ENCODE peak calls at places on chromosomes 13 and 19, in five cellular contexts. One of them, this sample, is unnamed. For H3K4me1, the result is how much of the 10 kb centered on the place peaks cover.

GRCh38 chr13:44459674-44460073 is 86.0 kb downstream of the SERP2 start:
- DNase-seq in GM23338: no peak
- DNase-seq in breast epithelium: no peak
- DNase-seq in body of pancreas: no peak
- DNase-seq in CD8-positive, alpha-beta T cell: no peak
- DNase-seq in this sample: no peak

GRCh38 chr13:49395416-49396277 is 48.2 kb downstream of the CAB39L start:
- DNase-seq in breast epithelium: no peak
- DNase-seq in CD8-positive, alpha-beta T cell: no peak
- DNase-seq in body of pancreas: no peak
- DNase-seq in GM23338: no peak
- DNase-seq in this sample: no peak

GRCh38 chr13:24249586-24249985 is 59.8 kb upstream of the C1QTNF9 start:
- DNase-seq in GM23338: no peak
- DNase-seq in body of pancreas: no peak
- DNase-seq in breast epithelium: no peak
- DNase-seq in CD8-positive, alpha-beta T cell: no peak
- DNase-seq in this sample: no peak

GRCh38 chr19:47471733-47472457 is at the start of gene SLC8A2:
- DNase-seq in CD8-positive, alpha-beta T cell: peak
- DNase-seq in GM23338: peak
- DNase-seq in breast epithelium: no peak
- DNase-seq in body of pancreas: peak
- DNase-seq in this sample: peak

GRCh38 chr13:22235285-22235949 is 564.5 kb downstream of the FGF9 start:
- DNase-seq in body of pancreas: no peak
- DNase-seq in GM23338: peak
- DNase-seq in breast epithelium: peak
- DNase-seq in CD8-positive, alpha-beta T cell: no peak
- DNase-seq in this sample: no peak

GRCh38 chr19:18961767-18962423 is 20.9 kb upstream of the HOMER3 start:
- DNase-seq in breast epithelium: no peak
- DNase-seq in body of pancreas: no peak
- DNase-seq in CD8-positive, alpha-beta T cell: peak
- DNase-seq in GM23338: peak
- DNase-seq in this sample: no peak

GRCh38 chr19:18503337-18503970 is 18.4 kb downstream of the ELL start:
- DNase-seq in breast epithelium: no peak
- DNase-seq in body of pancreas: no peak
- DNase-seq in GM23338: no peak
- DNase-seq in CD8-positive, alpha-beta T cell: no peak
- DNase-seq in this sample: no peak

GRCh38 chr13:59963827-59964226 is 199.9 kb downstream of the DIAPH3 start:
- DNase-seq in GM23338: no peak
- DNase-seq in CD8-positive, alpha-beta T cell: no peak
- DNase-seq in body of pancreas: no peak
- DNase-seq in breast epithelium: no peak
- DNase-seq in this sample: no peak

GRCh38 chr19:35582760-35583159 is 3.2 kb upstream of the PMIS2 start:
- DNase-seq in CD8-positive, alpha-beta T cell: no peak
- DNase-seq in GM23338: no peak
- DNase-seq in body of pancreas: no peak
- DNase-seq in breast epithelium: no peak
- DNase-seq in this sample: no peak

GRCh38 chr19:34555447-34555846 is 73.9 kb downstream of the WTIP start:
- DNase-seq in body of pancreas: no peak
- DNase-seq in breast epithelium: no peak
- DNase-seq in GM23338: peak
- DNase-seq in CD8-positive, alpha-beta T cell: no peak
- DNase-seq in this sample: no peak

GRCh38 chr13:113110048-113110851 is 4.7 kb downstream of the F7 start:
- DNase-seq in GM23338: peak
- DNase-seq in breast epithelium: no peak
- DNase-seq in body of pancreas: no peak
- DNase-seq in CD8-positive, alpha-beta T cell: peak
- DNase-seq in this sample: peak

GRCh38 chr19:18348171-18348570 is 7.8 kb downstream of the PGPEP1 start:
- DNase-seq in GM23338: no peak
- DNase-seq in breast epithelium: no peak
- DNase-seq in body of pancreas: no peak
- DNase-seq in CD8-positive, alpha-beta T cell: no peak
- DNase-seq in this sample: no peak

GRCh38 chr13:110306340-110306959 is 507 bp downstream of the COL4A1 start:
- DNase-seq in CD8-positive, alpha-beta T cell: no peak
- DNase-seq in body of pancreas: no peak
- DNase-seq in breast epithelium: no peak
- DNase-seq in GM23338: peak
- DNase-seq in this sample: no peak

GRCh38 chr13:110305949-110306339 is 1.0 kb downstream of the COL4A1 start:
- DNase-seq in CD8-positive, alpha-beta T cell: no peak
- DNase-seq in breast epithelium: no peak
- DNase-seq in GM23338: no peak
- DNase-seq in body of pancreas: no peak
- DNase-seq in this sample: no peak

GRCh38 chr13:110307697-110308376 is 753 bp downstream of the COL4A2 start:
- DNase-seq in breast epithelium: peak
- DNase-seq in GM23338: peak
- DNase-seq in body of pancreas: no peak
- DNase-seq in CD8-positive, alpha-beta T cell: no peak
- DNase-seq in this sample: peak

GRCh38 chr13:110308377-110309158 is 1.5 kb downstream of the COL4A2 start:
- DNase-seq in body of pancreas: no peak
- DNase-seq in GM23338: peak
- DNase-seq in CD8-positive, alpha-beta T cell: no peak
- DNase-seq in breast epithelium: peak
- DNase-seq in this sample: peak

DNA sequence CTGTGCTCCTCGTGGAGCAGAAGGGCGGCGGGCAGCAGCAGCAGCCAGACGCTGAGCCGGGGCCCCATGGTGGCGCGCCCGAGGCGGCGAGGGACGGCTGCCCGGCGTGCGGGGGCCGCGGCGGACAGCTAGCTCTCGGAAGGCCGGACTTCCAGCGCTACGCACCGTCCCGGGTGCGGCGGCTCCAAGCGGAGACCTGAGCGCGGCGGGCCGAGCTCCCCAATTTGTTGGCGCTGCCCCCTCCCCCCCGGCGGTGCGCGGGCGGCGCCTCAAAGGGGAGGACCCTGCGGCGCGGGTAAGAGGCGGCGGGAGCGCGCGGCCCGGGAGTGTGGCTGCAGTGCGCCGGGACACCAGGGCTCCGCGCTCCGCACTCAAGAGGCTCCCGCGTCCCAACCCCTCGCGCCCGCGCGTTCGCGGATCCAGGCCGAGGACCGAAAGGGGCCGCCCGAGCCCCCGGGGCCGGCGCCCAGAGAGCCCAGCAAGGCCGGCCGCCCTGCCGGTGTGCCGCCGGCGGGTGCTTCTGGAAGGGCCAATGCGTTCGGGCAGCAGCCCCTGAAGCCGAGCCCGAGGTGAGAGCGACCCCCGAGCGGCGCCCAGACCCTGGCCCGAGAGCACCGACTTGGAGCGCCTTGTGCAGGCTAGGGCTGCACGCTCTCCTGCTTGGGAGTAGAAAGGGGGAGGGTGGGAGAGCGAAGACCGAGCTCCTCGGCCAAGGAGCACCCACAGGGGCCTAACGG is at the start of the genes COL4A1 and COL4A2:
- DNase-seq in GM23338: peak
- DNase-seq in CD8-positive, alpha-beta T cell: no peak
- DNase-seq in breast epithelium: peak
- DNase-seq in body of pancreas: peak
- DNase-seq in this sample: peak
- H3K4me1 ChIP-seq in GM23338: under half
- H3K4me1 ChIP-seq in CD8-positive, alpha-beta T cell: under half
- H3K4me1 ChIP-seq in breast epithelium: under half
- H3K4me1 ChIP-seq in body of pancreas: half or more
- H3K4me1 ChIP-seq in this sample: under half

GRCh38 chr13:66780814-66781213 is 449.3 kb downstream of the PCDH9 start:
- DNase-seq in GM23338: no peak
- DNase-seq in body of pancreas: no peak
- DNase-seq in breast epithelium: no peak
- DNase-seq in CD8-positive, alpha-beta T cell: no peak
- DNase-seq in this sample: no peak
- TF ChIP-seq CTCF in GM23338: no peak
- TF ChIP-seq CTCF in body of pancreas: no peak
- TF ChIP-seq CTCF in breast epithelium: no peak
- TF ChIP-seq CTCF in CD8-positive, alpha-beta T cell: no peak
- TF ChIP-seq CTCF in this sample: no peak

GRCh38 chr19:4061683-4062575 is 4.8 kb downstream of the ZBTB7A start:
- DNase-seq in GM23338: peak
- DNase-seq in breast epithelium: peak
- DNase-seq in body of pancreas: peak
- DNase-seq in CD8-positive, alpha-beta T cell: no peak
- DNase-seq in this sample: peak
- H3K4me1 ChIP-seq in GM23338: under half
- H3K4me1 ChIP-seq in breast epithelium: under half
- H3K4me1 ChIP-seq in body of pancreas: half or more
- H3K4me1 ChIP-seq in CD8-positive, alpha-beta T cell: half or more
- H3K4me1 ChIP-seq in this sample: half or more

GRCh38 chr19:9848060-9848459 is 12.9 kb downstream of the PIN1 start:
- DNase-seq in GM23338: peak
- DNase-seq in CD8-positive, alpha-beta T cell: peak
- DNase-seq in breast epithelium: no peak
- DNase-seq in body of pancreas: no peak
- DNase-seq in this sample: no peak
- TF ChIP-seq CTCF in GM23338: peak
- TF ChIP-seq CTCF in CD8-positive, alpha-beta T cell: peak
- TF ChIP-seq CTCF in breast epithelium: no peak
- TF ChIP-seq CTCF in body of pancreas: no peak
- TF ChIP-seq CTCF in this sample: no peak

DNA sequence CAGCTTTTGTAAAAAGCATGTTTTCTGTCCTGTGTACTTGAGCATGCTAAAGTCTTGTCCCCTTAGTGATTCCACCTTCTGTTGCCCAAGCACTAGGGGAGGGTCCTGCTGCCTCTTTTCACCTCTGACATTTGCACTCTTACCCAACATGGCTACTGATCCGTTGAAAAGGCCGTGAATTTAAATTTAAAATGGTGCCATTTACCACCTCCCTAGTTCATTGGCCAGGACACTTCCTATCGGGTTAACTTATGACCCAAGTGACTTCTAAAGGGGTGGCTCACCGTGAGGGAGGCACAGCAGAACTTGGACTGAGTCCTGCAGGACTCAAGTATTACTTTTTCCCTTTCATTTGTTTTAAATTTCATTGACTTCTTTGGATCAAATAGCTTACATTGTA is 33.3 kb upstream of the CEACAM21 start:
- DNase-seq in breast epithelium: no peak
- DNase-seq in CD8-positive, alpha-beta T cell: no peak
- DNase-seq in GM23338: no peak
- DNase-seq in body of pancreas: no peak
- DNase-seq in this sample: no peak
- H3K4me1 ChIP-seq in breast epithelium: under half
- H3K4me1 ChIP-seq in CD8-positive, alpha-beta T cell: half or more
- H3K4me1 ChIP-seq in GM23338: under half
- H3K4me1 ChIP-seq in body of pancreas: under half
- H3K4me1 ChIP-seq in this sample: under half

DNA sequence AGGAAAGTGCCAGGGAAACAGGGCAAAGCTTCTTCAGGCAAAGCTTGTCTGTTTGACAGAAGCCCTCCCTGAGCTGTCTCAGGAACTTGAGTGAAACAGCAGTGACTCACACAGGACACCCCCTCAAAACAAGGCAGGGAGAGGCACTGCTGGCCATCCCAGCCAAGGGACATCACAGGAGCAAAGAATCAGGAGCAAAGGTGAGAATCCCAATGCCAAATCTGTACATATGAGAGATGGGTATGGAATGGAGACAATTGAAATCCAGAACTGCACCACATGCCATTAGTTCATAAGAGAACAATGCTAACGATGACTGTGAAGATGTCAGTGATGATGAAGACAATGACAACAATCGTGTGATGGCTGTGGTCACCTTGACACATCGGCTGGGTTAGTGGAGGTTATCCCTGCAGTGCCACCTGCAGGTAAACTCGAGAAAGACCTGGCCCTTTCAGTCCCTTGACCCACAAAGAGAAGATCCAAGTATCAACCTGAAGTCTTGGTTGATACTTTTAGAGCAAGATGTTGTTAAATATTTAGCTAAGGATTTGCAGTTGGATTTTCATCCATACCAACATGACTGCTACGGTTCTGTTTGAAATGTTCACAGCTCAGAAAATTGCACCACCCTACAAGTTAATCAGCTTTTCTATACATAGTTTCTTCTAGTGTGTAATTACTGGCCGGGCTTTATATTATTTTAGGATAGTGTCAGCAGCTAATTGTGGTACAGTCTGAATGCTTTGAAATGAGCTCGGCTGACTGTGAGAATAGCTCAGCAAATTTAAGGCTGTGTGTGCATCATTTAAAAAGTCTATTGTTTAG is 42.0 kb upstream of the IPO5 start:
- DNase-seq in CD8-positive, alpha-beta T cell: no peak
- DNase-seq in GM23338: peak
- DNase-seq in breast epithelium: no peak
- DNase-seq in body of pancreas: peak
- DNase-seq in this sample: no peak
- TF ChIP-seq CTCF in CD8-positive, alpha-beta T cell: no peak
- TF ChIP-seq CTCF in GM23338: peak
- TF ChIP-seq CTCF in breast epithelium: no peak
- TF ChIP-seq CTCF in body of pancreas: peak
- TF ChIP-seq CTCF in this sample: no peak